ENCODE peak calls at places on chromosome 3, in ten cellular contexts. L, J, I, F, A, T, B, W, Z and N are unnamed samples.

GRCh38 chr3:115655761-115656282 is 32.5 kb downstream of the GAP43 start:
- DNase-seq in L (no peak), J (peak), I (no peak), F (no peak), A (no peak), T (no peak), B (no peak), W (no peak), Z (no peak), N (no peak)

GRCh38 chr3:188061133-188061532 is 92.8 kb upstream of the LPP start:
- DNase-seq in L (no peak), J (no peak), I (peak), F (no peak), A (peak), T (peak), B (no peak), W (peak), Z (no peak), N (no peak)

GRCh38 chr3:157026091-157026490 is 133.9 kb downstream of the CCNL1 start:
- DNase-seq in L (no peak), J (no peak), I (no peak), F (no peak), A (no peak), T (no peak), B (no peak), W (no peak), Z (no peak), N (no peak)

GRCh38 chr3:58625196-58625595 is 41.4 kb downstream of the FAM3D start:
- DNase-seq in L (no peak), J (no peak), I (no peak), F (no peak), A (no peak), T (no peak), B (no peak), W (no peak), Z (no peak), N (no peak)

GRCh38 chr3:57069471-57070010 is 9.1 kb downstream of the SPATA12 start:
- DNase-seq in L (no peak), J (no peak), I (no peak), F (no peak), A (no peak), T (no peak), B (no peak), W (no peak), Z (no peak), N (no peak)

GRCh38 chr3:188520466-188520865 is 366.5 kb downstream of the LPP start:
- DNase-seq in L (no peak), J (no peak), I (no peak), F (no peak), A (no peak), T (peak), B (no peak), W (no peak), Z (no peak), N (no peak)

GRCh38 chr3:184498986-184499606 is 62.5 kb upstream of the EPHB3 start:
- DNase-seq in L (no peak), J (no peak), I (no peak), F (no peak), A (no peak), T (no peak), B (no peak), W (no peak), Z (no peak), N (no peak)

GRCh38 chr3:66991478-66991877 is 6.6 kb upstream of the KBTBD8 start:
- DNase-seq in L (no peak), J (no peak), I (no peak), F (no peak), A (no peak), T (peak), B (peak), W (peak), Z (no peak), N (no peak)

GRCh38 chr3:6644070-6644929 is 216.6 kb upstream of the GRM7 start:
- DNase-seq in L (no peak), J (no peak), I (no peak), F (no peak), A (no peak), T (no peak), B (no peak), W (no peak), Z (no peak), N (no peak)

DNA sequence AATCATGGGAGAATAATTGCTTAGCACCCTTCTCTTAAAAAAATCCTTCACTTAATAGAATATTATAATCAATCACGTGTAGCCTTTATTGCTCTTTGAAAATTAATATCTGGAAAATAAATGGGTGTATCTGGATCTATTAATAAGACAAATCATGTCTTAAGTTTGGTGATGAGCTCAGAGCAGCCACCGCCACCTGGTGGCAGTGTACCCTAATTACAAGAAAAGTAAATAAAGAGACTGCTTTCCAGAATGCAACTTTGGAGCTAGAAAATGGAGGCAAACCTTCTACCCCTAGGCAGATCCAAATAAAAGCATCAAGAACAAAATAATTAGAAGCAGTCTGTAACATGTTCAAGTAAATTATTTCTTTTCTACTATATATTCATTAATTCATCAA is 43.5 kb downstream of the EPHB1 start:
- DNase-seq in L (no peak), J (no peak), I (no peak), F (no peak), A (no peak), T (peak), B (no peak), W (no peak), Z (no peak), N (no peak)
- TF ChIP-seq CTCF in L (peak), J (peak), I (peak), F (no peak), A (no peak), T (peak), B (peak), W (no peak), Z (no peak), N (no peak)

GRCh38 chr3:50388021-50388719 is 28.8 kb upstream of the TMEM115 start:
- DNase-seq in L (peak), J (peak), I (no peak), F (no peak), A (no peak), T (no peak), B (no peak), W (no peak), Z (no peak), N (no peak)
- TF ChIP-seq CTCF in L (peak), J (peak), I (peak), F (no peak), A (no peak), T (peak), B (peak), W (peak), Z (peak), N (no peak)

GRCh38 chr3:55899887-55900286 is 412.8 kb upstream of the WNT5A start:
- DNase-seq in L (peak), J (no peak), I (no peak), F (no peak), A (no peak), T (no peak), B (no peak), W (no peak), Z (no peak), N (no peak)
- TF ChIP-seq CTCF in L (peak), J (no peak), I (no peak), F (no peak), A (no peak), T (peak), B (peak), W (peak), Z (no peak), N (no peak)

GRCh38 chr3:197798863-197799262 is 7.8 kb downstream of the LRCH3 start:
- DNase-seq in L (no peak), J (no peak), I (no peak), F (no peak), A (no peak), T (no peak), B (no peak), W (no peak), Z (no peak), N (no peak)

GRCh38 chr3:197800379-197800778 is 9.3 kb downstream of the LRCH3 start:
- DNase-seq in L (no peak), J (no peak), I (no peak), F (no peak), A (no peak), T (no peak), B (no peak), W (no peak), Z (no peak), N (no peak)

GRCh38 chr3:197801801-197802504 is 10.9 kb downstream of the LRCH3 start:
- DNase-seq in L (no peak), J (no peak), I (no peak), F (no peak), A (no peak), T (peak), B (no peak), W (no peak), Z (no peak), N (no peak)

GRCh38 chr3:197807969-197808587 is 17.0 kb downstream of the LRCH3 start:
- DNase-seq in L (no peak), J (no peak), I (no peak), F (no peak), A (no peak), T (peak), B (no peak), W (no peak), Z (no peak), N (no peak)

DNA sequence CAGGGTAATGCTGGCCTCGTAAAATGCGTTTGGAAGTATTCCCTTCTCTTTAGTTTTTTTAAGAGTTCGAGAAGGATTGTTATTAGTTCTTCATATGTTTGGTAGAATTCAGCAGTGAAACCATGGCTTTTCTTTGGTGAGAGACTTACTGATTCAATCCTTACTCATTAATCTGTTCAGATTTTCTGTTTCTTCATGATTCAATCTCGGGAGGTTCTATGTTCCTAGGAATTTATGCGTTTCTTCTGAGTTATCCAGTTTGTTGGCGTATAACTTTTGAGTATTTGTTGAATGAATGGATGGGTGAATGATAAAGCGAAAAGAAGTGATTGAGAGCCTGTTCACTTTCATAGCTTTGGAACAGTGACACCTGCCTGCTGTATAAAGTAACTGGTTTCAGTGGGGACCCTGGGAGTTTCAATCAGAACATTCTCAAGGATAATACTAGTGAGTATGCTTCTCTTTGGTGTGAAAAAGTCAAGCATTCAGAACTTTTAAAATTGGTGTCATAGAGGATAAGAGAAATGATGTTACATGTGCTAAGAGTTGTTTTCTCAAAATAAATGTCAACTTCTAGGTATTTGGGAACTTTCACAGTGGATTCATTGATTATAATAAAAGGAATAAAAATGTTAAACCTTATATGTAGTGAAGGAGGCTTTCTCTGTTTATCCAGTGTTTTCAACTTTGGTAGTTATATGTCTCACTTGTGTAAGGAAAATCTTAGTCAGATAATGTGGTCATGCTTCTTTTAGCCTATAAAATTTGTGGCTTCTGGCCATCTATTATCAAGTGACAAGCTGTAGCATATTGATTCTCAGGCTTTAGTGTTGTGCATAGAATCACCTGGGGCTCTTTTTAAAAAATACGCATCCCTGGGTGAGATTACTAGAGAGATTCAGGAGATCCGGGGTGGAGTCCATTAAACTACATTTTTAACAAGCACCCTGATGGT is 11.7 kb downstream of the LRCH3 start:
- DNase-seq in L (no peak), J (no peak), I (no peak), F (no peak), A (no peak), T (no peak), B (no peak), W (no peak), Z (no peak), N (no peak)
- TF ChIP-seq CTCF in L (no peak), J (no peak), I (no peak), F (no peak), A (peak), T (peak), B (peak), W (no peak), Z (no peak), N (no peak)

DNA sequence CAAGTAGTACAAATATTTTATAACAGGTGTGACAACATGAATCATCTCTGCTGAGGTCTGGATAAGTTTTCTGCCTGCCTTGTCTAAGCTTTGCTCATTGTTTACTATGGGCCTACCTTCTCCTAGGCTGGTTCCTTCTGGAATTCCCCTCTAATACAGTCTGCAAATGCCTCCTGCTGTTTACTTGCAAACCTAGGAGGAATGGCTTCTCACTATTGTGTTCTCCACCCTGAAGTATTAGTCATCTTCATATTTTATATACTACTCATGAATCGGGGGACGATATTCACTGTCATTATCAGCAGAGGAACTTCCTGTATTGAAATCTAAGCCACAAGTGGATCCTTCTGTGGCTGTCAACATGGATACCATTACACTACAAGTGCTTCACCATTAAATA is 154.8 kb downstream of the PLCL2 start:
- DNase-seq in L (no peak), J (no peak), I (no peak), F (no peak), A (no peak), T (peak), B (peak), W (no peak), Z (no peak), N (no peak)
- TF ChIP-seq CTCF in L (no peak), J (no peak), I (no peak), F (no peak), A (no peak), T (peak), B (peak), W (no peak), Z (no peak), N (no peak)